ENCODE peak calls at places on chromosomes 12 and 14, in six cellular contexts. One of them, this sample, is unnamed.

GRCh38 chr14:81269100-81269978 is 48.6 kb upstream of the GTF2A1 start:
- DNase-seq in H9: no peak
- DNase-seq in H1: no peak
- DNase-seq in neuronal stem cell: peak
- DNase-seq in mesenchymal stem cell: peak
- DNase-seq in IMR-90: peak
- DNase-seq in this sample: peak

GRCh38 chr12:442235-442884 is 17.4 kb upstream of the B4GALNT3 start:
- DNase-seq in H9: peak
- DNase-seq in H1: peak
- DNase-seq in neuronal stem cell: peak
- DNase-seq in mesenchymal stem cell: peak
- DNase-seq in IMR-90: peak
- DNase-seq in this sample: peak

GRCh38 chr14:28751467-28752058 is 15.0 kb upstream of the FOXG1 start:
- DNase-seq in H9: peak
- DNase-seq in H1: peak
- DNase-seq in neuronal stem cell: no peak
- DNase-seq in mesenchymal stem cell: peak
- DNase-seq in IMR-90: peak
- DNase-seq in this sample: peak

GRCh38 chr14:94021416-94022157 is 4.6 kb upstream of the OTUB2 start:
- DNase-seq in H9: no peak
- DNase-seq in H1: no peak
- DNase-seq in neuronal stem cell: no peak
- DNase-seq in mesenchymal stem cell: no peak
- DNase-seq in IMR-90: no peak
- DNase-seq in this sample: no peak

GRCh38 chr14:102524026-102524450 is 14.5 kb upstream of the ANKRD9 start:
- DNase-seq in H9: no peak
- DNase-seq in H1: no peak
- DNase-seq in neuronal stem cell: no peak
- DNase-seq in mesenchymal stem cell: no peak
- DNase-seq in IMR-90: no peak
- DNase-seq in this sample: no peak

GRCh38 chr14:105028251-105028927 is 7.5 kb upstream of the CDCA4 start:
- DNase-seq in H9: no peak
- DNase-seq in H1: no peak
- DNase-seq in neuronal stem cell: no peak
- DNase-seq in mesenchymal stem cell: peak
- DNase-seq in IMR-90: peak
- DNase-seq in this sample: no peak

GRCh38 chr14:22768947-22769346 is 2.5 kb downstream of the OXA1L start:
- DNase-seq in H9: no peak
- DNase-seq in H1: no peak
- DNase-seq in neuronal stem cell: no peak
- DNase-seq in mesenchymal stem cell: no peak
- DNase-seq in IMR-90: no peak
- DNase-seq in this sample: no peak

GRCh38 chr14:52103416-52103815 is 34.6 kb upstream of the NID2 start:
- DNase-seq in H9: no peak
- DNase-seq in H1: no peak
- DNase-seq in neuronal stem cell: no peak
- DNase-seq in mesenchymal stem cell: no peak
- DNase-seq in IMR-90: no peak
- DNase-seq in this sample: peak

GRCh38 chr12:54932691-54933090 is 51.9 kb downstream of the TESPA1 start:
- DNase-seq in H9: no peak
- DNase-seq in H1: no peak
- DNase-seq in neuronal stem cell: no peak
- DNase-seq in mesenchymal stem cell: no peak
- DNase-seq in IMR-90: no peak
- DNase-seq in this sample: peak

GRCh38 chr14:54133896-54134295 is 177.3 kb upstream of the BMP4 start:
- DNase-seq in H9: no peak
- DNase-seq in H1: no peak
- DNase-seq in neuronal stem cell: no peak
- DNase-seq in mesenchymal stem cell: peak
- DNase-seq in IMR-90: peak
- DNase-seq in this sample: peak

GRCh38 chr12:121797937-121798801 is 4.7 kb upstream of the RHOF start:
- DNase-seq in H9: no peak
- DNase-seq in H1: no peak
- DNase-seq in neuronal stem cell: no peak
- DNase-seq in mesenchymal stem cell: peak
- DNase-seq in IMR-90: peak
- DNase-seq in this sample: peak

GRCh38 chr14:75277000-75277795 is 1.4 kb upstream of the FOS start:
- DNase-seq in H9: peak
- DNase-seq in H1: peak
- DNase-seq in neuronal stem cell: peak
- DNase-seq in mesenchymal stem cell: peak
- DNase-seq in IMR-90: peak
- DNase-seq in this sample: peak

GRCh38 chr12:20199780-20200179 is 168.6 kb upstream of the PDE3A start:
- DNase-seq in H9: no peak
- DNase-seq in H1: no peak
- DNase-seq in neuronal stem cell: no peak
- DNase-seq in mesenchymal stem cell: no peak
- DNase-seq in IMR-90: no peak
- DNase-seq in this sample: no peak

GRCh38 chr12:20196767-20197166 is 171.6 kb upstream of the PDE3A start:
- DNase-seq in H9: no peak
- DNase-seq in H1: no peak
- DNase-seq in neuronal stem cell: no peak
- DNase-seq in mesenchymal stem cell: no peak
- DNase-seq in IMR-90: no peak
- DNase-seq in this sample: no peak

GRCh38 chr12:20188930-20189653 is 179.2 kb upstream of the PDE3A start:
- DNase-seq in H9: no peak
- DNase-seq in H1: no peak
- DNase-seq in neuronal stem cell: no peak
- DNase-seq in mesenchymal stem cell: peak
- DNase-seq in IMR-90: no peak
- DNase-seq in this sample: no peak

GRCh38 chr12:20189767-20190166 is 178.6 kb upstream of the PDE3A start:
- DNase-seq in H9: no peak
- DNase-seq in H1: no peak
- DNase-seq in neuronal stem cell: no peak
- DNase-seq in mesenchymal stem cell: no peak
- DNase-seq in IMR-90: no peak
- DNase-seq in this sample: no peak

GRCh38 chr12:20194171-20194570 is 174.2 kb upstream of the PDE3A start:
- DNase-seq in H9: peak
- DNase-seq in H1: no peak
- DNase-seq in neuronal stem cell: no peak
- DNase-seq in mesenchymal stem cell: peak
- DNase-seq in IMR-90: peak
- DNase-seq in this sample: no peak
- H4K91ac ChIP-seq in H9: no peak
- H4K91ac ChIP-seq in H1: no peak
- H4K91ac ChIP-seq in neuronal stem cell: no peak
- H4K91ac ChIP-seq in mesenchymal stem cell: no peak
- H4K91ac ChIP-seq in IMR-90: no peak
- H4K91ac ChIP-seq in this sample: no peak

DNA sequence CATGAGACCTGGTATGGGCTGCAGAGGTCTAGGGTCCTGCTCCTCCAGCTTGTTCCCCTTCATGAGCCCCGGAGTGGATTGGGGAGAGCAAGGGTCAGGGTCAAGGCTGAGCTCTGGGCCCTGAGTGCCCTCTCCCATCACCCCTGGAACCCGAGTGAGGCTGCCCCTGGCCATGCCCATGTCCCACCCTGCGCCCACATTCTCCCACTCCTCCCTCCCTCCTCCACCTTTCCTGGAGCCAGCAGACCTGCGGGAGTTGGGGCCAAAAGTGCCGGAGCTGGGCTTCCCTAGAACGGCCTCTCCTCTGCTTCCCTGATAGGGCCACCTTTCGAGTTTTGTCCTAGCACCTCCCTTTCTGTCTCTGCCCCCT is 597 bp downstream of the SCNN1A start:
- DNase-seq in H9: no peak
- DNase-seq in H1: no peak
- DNase-seq in neuronal stem cell: no peak
- DNase-seq in mesenchymal stem cell: no peak
- DNase-seq in IMR-90: no peak
- DNase-seq in this sample: no peak
- H2AK5ac ChIP-seq in H9: peak
- H2AK5ac ChIP-seq in H1: peak
- H2AK5ac ChIP-seq in neuronal stem cell: peak
- H2AK5ac ChIP-seq in mesenchymal stem cell: peak
- H2AK5ac ChIP-seq in IMR-90: no peak
- H2AK5ac ChIP-seq in this sample: peak

DNA sequence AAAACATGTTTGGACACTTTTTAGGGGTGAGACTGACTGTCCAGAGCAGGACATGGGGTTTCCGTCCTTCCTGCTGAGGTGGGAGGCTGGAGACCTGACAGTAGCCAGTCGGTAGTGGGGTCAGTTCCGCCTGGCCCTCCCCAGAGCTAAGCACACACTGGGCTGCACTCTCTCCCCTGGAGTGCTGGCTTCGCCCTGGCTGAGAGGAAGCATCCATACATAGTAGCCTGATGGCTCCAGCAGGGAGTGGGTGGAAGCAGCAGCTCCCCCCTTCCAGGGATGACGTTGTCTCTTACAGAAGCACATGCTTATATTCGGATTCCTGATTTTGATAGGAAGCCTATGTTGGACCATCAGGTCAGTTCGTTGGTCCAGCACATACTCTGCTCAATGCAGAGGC is 40.4 kb downstream of the SFSWAP start:
- DNase-seq in H9: peak
- DNase-seq in H1: no peak
- DNase-seq in neuronal stem cell: no peak
- DNase-seq in mesenchymal stem cell: no peak
- DNase-seq in IMR-90: no peak
- DNase-seq in this sample: no peak
- H2AFZ ChIP-seq in H9: no peak
- H2AFZ ChIP-seq in H1: no peak
- H2AFZ ChIP-seq in neuronal stem cell: no peak
- H2AFZ ChIP-seq in mesenchymal stem cell: no peak
- H2AFZ ChIP-seq in IMR-90: no peak
- H2AFZ ChIP-seq in this sample: no peak

DNA sequence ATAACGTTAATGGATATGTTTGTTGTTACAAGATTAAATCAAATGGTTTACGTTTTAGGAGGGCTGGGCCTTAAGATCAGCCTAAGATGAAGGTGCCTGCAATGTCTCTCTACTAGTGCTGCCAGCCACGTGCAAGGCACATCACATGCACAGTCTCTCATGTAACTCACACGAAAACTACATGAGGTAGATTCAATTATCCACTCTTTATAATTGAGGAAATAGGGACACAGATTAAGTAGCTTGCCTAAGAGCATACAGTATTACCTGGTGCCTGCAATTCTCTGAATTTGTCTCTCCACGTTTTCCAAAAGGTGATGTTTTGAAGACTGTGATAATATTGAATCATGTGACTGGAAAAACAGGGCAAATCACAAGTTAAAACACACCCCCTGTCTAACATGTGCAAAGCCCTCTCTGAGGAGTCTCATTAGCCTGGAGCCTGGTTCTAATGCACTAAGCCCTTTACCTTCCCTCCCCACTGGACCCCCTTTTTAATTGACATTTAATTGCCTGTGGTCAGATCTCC is 14.6 kb upstream of the ATP2A2 start:
- DNase-seq in H9: no peak
- DNase-seq in H1: no peak
- DNase-seq in neuronal stem cell: no peak
- DNase-seq in mesenchymal stem cell: no peak
- DNase-seq in IMR-90: no peak
- DNase-seq in this sample: no peak
- H4K91ac ChIP-seq in H9: no peak
- H4K91ac ChIP-seq in H1: no peak
- H4K91ac ChIP-seq in neuronal stem cell: no peak
- H4K91ac ChIP-seq in mesenchymal stem cell: no peak
- H4K91ac ChIP-seq in IMR-90: no peak
- H4K91ac ChIP-seq in this sample: no peak

DNA sequence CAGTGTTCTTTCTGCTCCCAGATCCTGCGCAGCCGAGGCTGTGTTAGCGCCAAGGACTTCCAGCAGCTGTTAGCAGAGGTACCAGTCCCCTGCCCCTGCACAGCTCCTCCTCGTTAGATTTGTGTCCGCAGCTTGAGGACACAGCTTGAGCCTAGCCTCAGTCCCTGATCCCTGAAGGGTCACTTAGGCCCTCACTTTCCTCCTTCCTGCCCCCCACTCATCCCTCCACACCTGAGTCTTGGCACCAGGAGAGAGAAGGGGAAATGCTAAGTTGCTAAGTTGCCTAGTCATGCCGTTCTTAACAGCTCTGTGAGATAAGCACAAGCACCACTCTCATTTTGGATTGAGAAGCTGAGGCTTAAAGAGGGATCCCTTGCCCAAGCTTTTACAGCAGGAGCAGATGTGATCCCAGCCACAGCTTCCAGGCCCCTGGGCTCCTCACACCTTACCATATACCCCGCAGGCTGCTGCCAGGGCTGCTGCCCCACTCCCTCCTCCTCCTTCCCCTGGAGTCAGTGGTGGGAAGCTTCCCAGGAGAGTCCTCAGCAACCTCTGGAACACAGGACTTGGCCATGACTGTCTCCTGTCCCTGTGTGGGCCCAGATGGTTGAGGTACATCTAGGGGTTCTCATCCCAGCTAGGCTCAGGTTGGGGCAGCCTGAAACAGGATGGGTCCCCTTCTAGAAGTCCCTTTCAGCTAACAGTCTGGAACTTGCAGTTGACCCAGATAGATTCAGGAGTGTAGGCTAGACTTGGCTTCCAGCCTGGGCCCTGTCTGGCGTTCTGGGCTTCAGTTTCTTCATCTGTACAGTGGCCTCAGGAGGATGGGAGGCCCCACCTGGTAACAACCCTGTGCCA is 975 bp downstream of the OGFOD2 start:
- DNase-seq in H9: no peak
- DNase-seq in H1: no peak
- DNase-seq in neuronal stem cell: no peak
- DNase-seq in mesenchymal stem cell: peak
- DNase-seq in IMR-90: no peak
- DNase-seq in this sample: no peak
- H2AK5ac ChIP-seq in H9: no peak
- H2AK5ac ChIP-seq in H1: no peak
- H2AK5ac ChIP-seq in neuronal stem cell: no peak
- H2AK5ac ChIP-seq in mesenchymal stem cell: peak
- H2AK5ac ChIP-seq in IMR-90: peak
- H2AK5ac ChIP-seq in this sample: peak

DNA sequence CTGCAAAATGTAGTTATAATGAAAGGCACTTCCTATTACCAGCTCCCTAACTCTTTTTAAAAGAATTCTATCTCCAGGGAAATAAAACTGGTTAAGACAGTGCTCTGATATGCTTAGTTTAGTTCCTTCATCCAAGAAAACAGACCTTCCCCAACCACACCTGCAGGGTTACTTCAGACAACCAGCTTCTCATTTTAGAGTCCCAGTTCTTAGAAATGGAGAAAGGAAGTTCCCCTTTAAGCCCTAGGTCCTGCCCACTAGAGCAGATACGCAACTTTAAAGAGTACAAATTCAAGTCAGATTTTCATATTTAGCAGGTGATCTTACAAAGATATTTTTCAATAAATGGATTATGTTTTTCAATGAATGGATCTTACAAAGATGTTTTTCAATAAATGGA is 4.4 kb upstream of the WSB2 start:
- DNase-seq in H9: no peak
- DNase-seq in H1: no peak
- DNase-seq in neuronal stem cell: no peak
- DNase-seq in mesenchymal stem cell: no peak
- DNase-seq in IMR-90: no peak
- DNase-seq in this sample: no peak
- H2AFZ ChIP-seq in H9: no peak
- H2AFZ ChIP-seq in H1: no peak
- H2AFZ ChIP-seq in neuronal stem cell: no peak
- H2AFZ ChIP-seq in mesenchymal stem cell: no peak
- H2AFZ ChIP-seq in IMR-90: no peak
- H2AFZ ChIP-seq in this sample: no peak

This sample was measured in trophoblast cell.